ENCODE peak calls at places on chromosomes 4 and X, in ten cellular contexts. L is breast epithelium, I is transverse colon, V is spleen, K is GM23338, U is endothelial cell of umbilical vein, B is GM12878, W is stomach, D is SK-N-SH, F is sigmoid colon. O is an unnamed sample.

GRCh38 chr4:88818650-88819470 is 121.2 kb upstream of the NAP1L5 start:
- DNase-seq in L (no peak), I (peak; percentile 71), V (no peak), K (peak; percentile 76), U (peak; percentile 75), B (peak; percentile 15), W (peak; percentile 57), D (peak; percentile 13), F (peak; percentile 75), O (peak; percentile 64)

GRCh38 chrX:12563121-12563520 is 228.1 kb upstream of the PRPS2 start:
- DNase-seq in L (no peak), I (no peak), V (no peak), K (no peak), U (no peak), B (no peak), W (no peak), D (no peak), F (no peak), O (no peak)

GRCh38 chr4:121462660-121463261 is 81.9 kb upstream of the QRFPR start:
- DNase-seq in L (peak; percentile 29), I (peak; percentile 20), V (no peak), K (peak; percentile 91), U (peak; percentile 78), B (no peak), W (peak; percentile 31), D (peak; percentile 10), F (no peak), O (peak; percentile 46)

GRCh38 chr4:80732010-80732409 is 298.5 kb upstream of the BMP3 start:
- DNase-seq in L (no peak), I (no peak), V (no peak), K (no peak), U (no peak), B (no peak), W (no peak), D (no peak), F (no peak), O (no peak)

GRCh38 chr4:163554870-163555465 is 60.5 kb downstream of the TMA16 start:
- DNase-seq in L (no peak), I (no peak), V (no peak), K (peak; percentile 59), U (peak; percentile 28), B (no peak), W (no peak), D (peak; percentile 23), F (no peak), O (no peak)

GRCh38 chr4:40719008-40719623 is 30.6 kb upstream of the NSUN7 start:
- DNase-seq in L (no peak), I (no peak), V (no peak), K (peak; percentile 71), U (peak; percentile 26), B (peak; percentile 71), W (no peak), D (peak; percentile 19), F (no peak), O (peak; percentile 46)

GRCh38 chr4:171017596-171017995 is 795.6 kb upstream of the GALNTL6 start:
- DNase-seq in L (no peak), I (no peak), V (no peak), K (no peak), U (no peak), B (no peak), W (no peak), D (no peak), F (no peak), O (no peak)

GRCh38 chrX:48891402-48892288 is 5.9 kb downstream of the TIMM17B start:
- DNase-seq in L (peak; percentile 82), I (peak; percentile 92), V (peak; percentile 92), K (peak; percentile 89), U (peak; percentile 80), B (no peak), W (peak; percentile 88), D (peak; percentile 84), F (peak; percentile 96), O (peak; percentile 81)

GRCh38 chr4:119512398-119512797 is 116.2 kb downstream of the PDE5A start:
- DNase-seq in L (no peak), I (no peak), V (no peak), K (no peak), U (no peak), B (no peak), W (no peak), D (no peak), F (no peak), O (no peak)

GRCh38 chrX:150696264-150696789 is 3.1 kb downstream of the MTMR1 start:
- DNase-seq in L (no peak), I (no peak), V (no peak), K (no peak), U (no peak), B (no peak), W (no peak), D (no peak), F (no peak), O (no peak)

GRCh38 chrX:21770631-21771321 is 12.9 kb upstream of the SMPX start:
- DNase-seq in L (no peak), I (no peak), V (no peak), K (peak; percentile 13), U (no peak), B (no peak), W (no peak), D (no peak), F (no peak), O (no peak)

GRCh38 chrX:3066555-3066954 is 25.3 kb downstream of the ARSF start:
- DNase-seq in L (no peak), I (no peak), V (no peak), K (peak; percentile 3), U (no peak), B (no peak), W (no peak), D (peak; percentile 38), F (no peak), O (peak; percentile 14)

GRCh38 chr4:76589872-76590846 is 155.1 kb downstream of the SHROOM3 start:
- DNase-seq in L (peak; percentile 88), I (peak; percentile 51), V (no peak), K (peak; percentile 98), U (no peak), B (no peak), W (peak; percentile 74), D (peak; percentile 34), F (no peak), O (no peak)

GRCh38 chrX:41224606-41225005 is 109.4 kb upstream of the DDX3X start:
- DNase-seq in L (no peak), I (no peak), V (no peak), K (no peak), U (no peak), B (no peak), W (no peak), D (no peak), F (no peak), O (no peak)

GRCh38 chr4:26178874-26179273 is 141.9 kb upstream of the RBPJ start:
- DNase-seq in L (peak; percentile 21), I (peak; percentile 28), V (no peak), K (no peak), U (no peak), B (no peak), W (no peak), D (no peak), F (peak; percentile 82), O (no peak)

GRCh38 chr4:71732706-71733105 is 51.2 kb downstream of the GC start:
- DNase-seq in L (no peak), I (no peak), V (no peak), K (peak; percentile 69), U (peak; percentile 14), B (no peak), W (no peak), D (peak; percentile 2), F (no peak), O (no peak)
- TF ChIP-seq CTCF in L (no peak), I (peak; percentile 51), V (no peak), K (peak; percentile 78), U (no peak), B (peak; percentile 17), W (no peak), D (peak; percentile 69), F (no peak), O (no peak)

DNA sequence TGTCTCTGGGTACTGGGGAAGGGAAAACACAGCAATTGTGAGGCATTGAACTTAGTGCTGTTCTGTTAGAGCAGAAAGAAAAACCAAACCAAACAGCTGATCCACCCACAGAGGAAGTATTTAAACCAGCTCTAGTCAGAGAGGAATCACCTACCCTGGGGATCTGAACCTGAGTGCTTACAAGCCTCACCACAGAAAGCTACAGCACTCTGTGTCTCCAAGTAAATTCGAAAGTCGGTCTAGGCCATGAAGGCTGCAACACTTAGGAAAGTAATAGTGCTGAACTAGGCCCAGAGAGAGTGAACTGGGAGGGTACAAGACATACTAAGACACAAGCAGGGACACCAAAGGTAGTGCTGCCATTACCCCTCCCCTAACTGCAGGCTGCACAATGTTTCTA is 142.2 kb upstream of the CXorf51A start:
- DNase-seq in L (no peak), I (no peak), V (no peak), K (no peak), U (no peak), B (no peak), W (no peak), D (no peak), F (no peak), O (no peak)
- TF ChIP-seq POLR2AphosphoS5 in L (no peak), I (no peak), V (no peak), K (no peak), U (no peak), B (no peak), W (no peak), D (no peak), F (no peak), O (no peak)

GRCh38 chr4:182227611-182228010 is 15.6 kb upstream of the TENM3 start:
- DNase-seq in L (no peak), I (no peak), V (no peak), K (no peak), U (no peak), B (no peak), W (no peak), D (no peak), F (no peak), O (no peak)

GRCh38 chr4:182230256-182230655 is 12.9 kb upstream of the TENM3 start:
- DNase-seq in L (no peak), I (no peak), V (no peak), K (no peak), U (no peak), B (no peak), W (no peak), D (no peak), F (no peak), O (no peak)

GRCh38 chr4:182235016-182235415 is 8.2 kb upstream of the TENM3 start:
- DNase-seq in L (no peak), I (no peak), V (no peak), K (no peak), U (no peak), B (no peak), W (no peak), D (no peak), F (no peak), O (no peak)

GRCh38 chr4:182231503-182231902 is 11.7 kb upstream of the TENM3 start:
- DNase-seq in L (no peak), I (no peak), V (no peak), K (no peak), U (no peak), B (no peak), W (no peak), D (no peak), F (no peak), O (no peak)

GRCh38 chr4:182231080-182231479 is 12.1 kb upstream of the TENM3 start:
- DNase-seq in L (no peak), I (no peak), V (no peak), K (no peak), U (no peak), B (no peak), W (no peak), D (no peak), F (no peak), O (no peak)
- TF ChIP-seq CTCF in L (no peak), I (no peak), V (no peak), K (no peak), U (no peak), B (no peak), W (no peak), D (no peak), F (no peak), O (no peak)

GRCh38 chr4:173415885-173416658 is 17.2 kb upstream of the SCRG1 start:
- DNase-seq in L (peak; percentile 40), I (peak; percentile 24), V (peak; percentile 88), K (peak; percentile 16), U (no peak), B (no peak), W (peak; percentile 39), D (peak; percentile 11), F (peak; percentile 76), O (no peak)
- TF ChIP-seq POLR2AphosphoS5 in L (no peak), I (no peak), V (peak; percentile 37), K (no peak), U (no peak), B (no peak), W (no peak), D (no peak), F (no peak), O (no peak)

O was measured in prostate gland.